ENCODE peak calls at places on chromosomes 4 and X, in six cellular contexts. C is Daoy; Y is tibial nerve; E is activated T-cell treated with anti-CD3 and anti-CD28 coated beads, Interleukin-2, amount 50 U/mL, for 4 hours; S is M059J; T is Caco-2. R is an unnamed sample.

GRCh38 chrX:38923451-38923969 is 122.3 kb downstream of the MID1IP1 start:
- DNase-seq in C (no peak), Y (no peak), E (no peak), S (no peak), T (no peak), R (no peak)

GRCh38 chr4:156293657-156294297 is 340.1 kb upstream of the CTSO start:
- DNase-seq in C (peak), Y (no peak), E (no peak), S (peak), T (no peak), R (no peak)

GRCh38 chrX:122739770-122740169 is 444.3 kb upstream of the GRIA3 start:
- DNase-seq in C (no peak), Y (no peak), E (no peak), S (no peak), T (no peak), R (no peak)

GRCh38 chrX:132488092-132488749 is 617 bp downstream of the MBNL3 start:
- DNase-seq in C (peak), Y (peak), E (peak), S (peak), T (no peak), R (no peak)

GRCh38 chrX:39818071-39818470 is 279.7 kb downstream of the BCOR start:
- DNase-seq in C (no peak), Y (no peak), E (no peak), S (peak), T (no peak), R (no peak)

GRCh38 chrX:16671005-16671404 is 21.0 kb downstream of the S100G start:
- DNase-seq in C (peak), Y (peak), E (no peak), S (peak), T (no peak), R (peak)

GRCh38 chr4:131638776-131639175 is 1510.3 kb upstream of the PCDH10 start:
- DNase-seq in C (no peak), Y (no peak), E (no peak), S (no peak), T (no peak), R (no peak)

GRCh38 chr4:56049428-56050212 is 100.9 kb downstream of the CEP135 start:
- DNase-seq in C (peak), Y (no peak), E (no peak), S (peak), T (peak), R (peak)

GRCh38 chr4:12118651-12119213 is 690.0 kb upstream of the HS3ST1 start:
- DNase-seq in C (no peak), Y (no peak), E (no peak), S (no peak), T (no peak), R (no peak)

GRCh38 chrX:23785564-23785963 is 2.6 kb downstream of the SAT1 start:
- DNase-seq in C (no peak), Y (no peak), E (no peak), S (peak), T (no peak), R (no peak)

GRCh38 chr4:128483041-128483440 is 195.4 kb upstream of the PGRMC2 start:
- DNase-seq in C (no peak), Y (no peak), E (no peak), S (no peak), T (no peak), R (no peak)

GRCh38 chr4:186642998-186643397 is 80.7 kb downstream of the FAT1 start:
- DNase-seq in C (no peak), Y (no peak), E (no peak), S (no peak), T (no peak), R (no peak)

GRCh38 chr4:80197601-80198444 is 520 bp downstream of the PRDM8 start:
- DNase-seq in C (peak), Y (no peak), E (no peak), S (peak), T (no peak), R (peak)

GRCh38 chr4:119300072-119300387 is 21.9 kb downstream of the FABP2 start:
- DNase-seq in C (peak), Y (peak), E (no peak), S (peak), T (peak), R (peak)

GRCh38 chrX:14916017-14916674 is 42.9 kb downstream of the MOSPD2 start:
- DNase-seq in C (peak), Y (no peak), E (no peak), S (peak), T (no peak), R (no peak)

GRCh38 chr4:188707036-188707435 is 567.8 kb downstream of the TRIML1 start:
- DNase-seq in C (no peak), Y (peak), E (no peak), S (no peak), T (no peak), R (no peak)

GRCh38 chrX:153635788-153636668 is 11.0 kb upstream of the DUSP9 start:
- DNase-seq in C (peak), Y (no peak), E (no peak), S (peak), T (no peak), R (no peak)

GRCh38 chr4:163540448-163540847 is 46.0 kb downstream of the TMA16 start:
- DNase-seq in C (no peak), Y (no peak), E (no peak), S (no peak), T (no peak), R (no peak)

GRCh38 chr4:128558896-128559669 is 250.4 kb upstream of the JADE1 start:
- DNase-seq in C (no peak), Y (no peak), E (no peak), S (peak), T (no peak), R (no peak)

GRCh38 chr4:169334335-169334734 is 63.6 kb upstream of the SH3RF1 start:
- DNase-seq in C (no peak), Y (no peak), E (no peak), S (no peak), T (peak), R (no peak)

GRCh38 chrX:40268126-40268525 is 170.4 kb upstream of the BCOR start:
- DNase-seq in C (no peak), Y (no peak), E (no peak), S (no peak), T (no peak), R (no peak)

GRCh38 chr4:66575024-66575696 is 904.9 kb upstream of the EPHA5 start:
- DNase-seq in C (peak), Y (no peak), E (no peak), S (peak), T (peak), R (no peak)

GRCh38 chr4:172927096-172927495 is 241.5 kb upstream of the GALNT7 start:
- DNase-seq in C (no peak), Y (no peak), E (no peak), S (no peak), T (no peak), R (no peak)

R was measured in nephron progenitor cell.